ENCODE peak calls at places on chromosome 20, in six cellular contexts. One of them, this sample, is unnamed.
A peak's percentile ranks its signal among the peaks of the same experiment; 100 is the strongest.

GRCh38 chr20:23350855-23351838 is 556 bp downstream of the NXT1 start:
- DNase-seq in A549: peak; percentile 65
- DNase-seq in IMR-90: peak; percentile 45
- DNase-seq in OCI-LY7: peak; percentile 62
- DNase-seq in thyroid gland: peak; percentile 71
- DNase-seq in neural progenitor cell: peak; percentile 76
- DNase-seq in this sample: peak; percentile 26

GRCh38 chr20:52086878-52087277 is 104.7 kb downstream of the ZFP64 start:
- DNase-seq in OCI-LY7: no peak
- DNase-seq in neural progenitor cell: no peak
- DNase-seq in IMR-90: no peak
- DNase-seq in A549: no peak
- DNase-seq in thyroid gland: no peak
- DNase-seq in this sample: no peak

GRCh38 chr20:56779452-56780143 is 150.5 kb downstream of the TFAP2C start:
- DNase-seq in IMR-90: no peak
- DNase-seq in A549: no peak
- DNase-seq in OCI-LY7: no peak
- DNase-seq in neural progenitor cell: peak; percentile 35
- DNase-seq in thyroid gland: no peak
- DNase-seq in this sample: no peak

GRCh38 chr20:39289316-39289715 is 327.2 kb downstream of the DHX35 start:
- DNase-seq in A549: peak; percentile 7
- DNase-seq in OCI-LY7: peak; percentile 8
- DNase-seq in IMR-90: no peak
- DNase-seq in thyroid gland: no peak
- DNase-seq in neural progenitor cell: peak; percentile 46
- DNase-seq in this sample: no peak

GRCh38 chr20:50121858-50122271 is 8.9 kb upstream of the UBE2V1 start:
- DNase-seq in IMR-90: peak; percentile 55
- DNase-seq in neural progenitor cell: no peak
- DNase-seq in OCI-LY7: peak; percentile 22
- DNase-seq in thyroid gland: peak; percentile 28
- DNase-seq in A549: peak; percentile 65
- DNase-seq in this sample: no peak

GRCh38 chr20:56859039-56859750 is 230.1 kb downstream of the TFAP2C start:
- DNase-seq in A549: no peak
- DNase-seq in neural progenitor cell: no peak
- DNase-seq in IMR-90: no peak
- DNase-seq in thyroid gland: no peak
- DNase-seq in OCI-LY7: no peak
- DNase-seq in this sample: no peak

GRCh38 chr20:11676618-11677289 is 240.9 kb upstream of the BTBD3 start:
- DNase-seq in OCI-LY7: peak; percentile 8
- DNase-seq in thyroid gland: peak; percentile 42
- DNase-seq in A549: peak; percentile 65
- DNase-seq in IMR-90: peak; percentile 42
- DNase-seq in neural progenitor cell: peak; percentile 78
- DNase-seq in this sample: no peak

GRCh38 chr20:16671753-16672152 is 58.1 kb upstream of the SNRPB2 start:
- DNase-seq in thyroid gland: no peak
- DNase-seq in A549: no peak
- DNase-seq in neural progenitor cell: no peak
- DNase-seq in OCI-LY7: no peak
- DNase-seq in IMR-90: no peak
- DNase-seq in this sample: no peak

GRCh38 chr20:34445177-34446065 is 70.8 kb upstream of the DYNLRB1 start:
- DNase-seq in neural progenitor cell: no peak
- DNase-seq in thyroid gland: no peak
- DNase-seq in IMR-90: no peak
- DNase-seq in A549: no peak
- DNase-seq in OCI-LY7: no peak
- DNase-seq in this sample: no peak

GRCh38 chr20:60553095-60553494 is 594.9 kb downstream of the CDH26 start:
- DNase-seq in IMR-90: no peak
- DNase-seq in thyroid gland: no peak
- DNase-seq in neural progenitor cell: no peak
- DNase-seq in A549: no peak
- DNase-seq in OCI-LY7: no peak
- DNase-seq in this sample: no peak

GRCh38 chr20:3330046-3330741 is 77.3 kb downstream of the DNAAF9 start:
- DNase-seq in IMR-90: peak; percentile 59
- DNase-seq in OCI-LY7: no peak
- DNase-seq in thyroid gland: no peak
- DNase-seq in neural progenitor cell: no peak
- DNase-seq in A549: peak; percentile 27
- DNase-seq in this sample: no peak

GRCh38 chr20:14801591-14802325 is 464.3 kb upstream of the FLRT3 start:
- DNase-seq in OCI-LY7: no peak
- DNase-seq in thyroid gland: no peak
- DNase-seq in A549: no peak
- DNase-seq in neural progenitor cell: no peak
- DNase-seq in IMR-90: no peak
- DNase-seq in this sample: no peak

GRCh38 chr20:58707770-58708169 is 15.2 kb downstream of the NPEPL1 start:
- DNase-seq in IMR-90: no peak
- DNase-seq in neural progenitor cell: no peak
- DNase-seq in A549: no peak
- DNase-seq in OCI-LY7: no peak
- DNase-seq in thyroid gland: no peak
- DNase-seq in this sample: peak; percentile 6

GRCh38 chr20:62120365-62120762 is 1.9 kb upstream of the LSM14B start:
- DNase-seq in thyroid gland: no peak
- DNase-seq in neural progenitor cell: no peak
- DNase-seq in A549: no peak
- DNase-seq in OCI-LY7: no peak
- DNase-seq in IMR-90: no peak
- DNase-seq in this sample: no peak

GRCh38 chr20:19460386-19460785 is 247.9 kb downstream of the SLC24A3 start:
- DNase-seq in A549: no peak
- DNase-seq in neural progenitor cell: no peak
- DNase-seq in IMR-90: peak; percentile 4
- DNase-seq in OCI-LY7: no peak
- DNase-seq in thyroid gland: no peak
- DNase-seq in this sample: no peak

GRCh38 chr20:20827992-20828597 is 115.7 kb upstream of the RALGAPA2 start:
- DNase-seq in thyroid gland: no peak
- DNase-seq in OCI-LY7: no peak
- DNase-seq in A549: no peak
- DNase-seq in IMR-90: no peak
- DNase-seq in neural progenitor cell: no peak
- DNase-seq in this sample: no peak

GRCh38 chr20:10216146-10216741 is 2.4 kb upstream of the SNAP25 start:
- DNase-seq in A549: no peak
- DNase-seq in neural progenitor cell: peak; percentile 25
- DNase-seq in thyroid gland: no peak
- DNase-seq in OCI-LY7: no peak
- DNase-seq in IMR-90: peak; percentile 70
- DNase-seq in this sample: no peak

GRCh38 chr20:61218886-61219480 is 33.1 kb upstream of the CDH4 start:
- DNase-seq in A549: no peak
- DNase-seq in OCI-LY7: no peak
- DNase-seq in thyroid gland: no peak
- DNase-seq in neural progenitor cell: no peak
- DNase-seq in IMR-90: peak; percentile 60
- DNase-seq in this sample: no peak

GRCh38 chr20:56352656-56353055 is 6.1 kb upstream of the FAM210B start:
- DNase-seq in A549: no peak
- DNase-seq in IMR-90: peak; percentile 27
- DNase-seq in OCI-LY7: no peak
- DNase-seq in thyroid gland: no peak
- DNase-seq in neural progenitor cell: no peak
- DNase-seq in this sample: no peak

GRCh38 chr20:23018432-23018831 is 16.7 kb upstream of the SSTR4 start:
- DNase-seq in A549: no peak
- DNase-seq in IMR-90: no peak
- DNase-seq in neural progenitor cell: no peak
- DNase-seq in OCI-LY7: no peak
- DNase-seq in thyroid gland: no peak
- DNase-seq in this sample: no peak

GRCh38 chr20:59780494-59781185 is 152.8 kb downstream of the SYCP2 start:
- DNase-seq in A549: no peak
- DNase-seq in OCI-LY7: no peak
- DNase-seq in IMR-90: no peak
- DNase-seq in thyroid gland: no peak
- DNase-seq in neural progenitor cell: no peak
- DNase-seq in this sample: no peak

GRCh38 chr20:20366896-20367680 is 816 bp upstream of the INSM1 start:
- DNase-seq in neural progenitor cell: peak; percentile 73
- DNase-seq in IMR-90: no peak
- DNase-seq in OCI-LY7: no peak
- DNase-seq in A549: peak; percentile 31
- DNase-seq in thyroid gland: no peak
- DNase-seq in this sample: no peak

GRCh38 chr20:5402903-5403531 is 86.3 kb upstream of the PROKR2 start:
- DNase-seq in thyroid gland: no peak
- DNase-seq in neural progenitor cell: peak; percentile 67
- DNase-seq in OCI-LY7: peak; percentile 46
- DNase-seq in IMR-90: peak; percentile 11
- DNase-seq in A549: peak; percentile 53
- DNase-seq in this sample: no peak

GRCh38 chr20:45629496-45630100 is at the start of gene WFDC10A:
- DNase-seq in IMR-90: peak; percentile 49
- DNase-seq in A549: peak; percentile 64
- DNase-seq in neural progenitor cell: peak; percentile 66
- DNase-seq in OCI-LY7: peak; percentile 28
- DNase-seq in thyroid gland: peak; percentile 50
- DNase-seq in this sample: no peak

GRCh38 chr20:47220161-47220582 is 136.3 kb downstream of the ZMYND8 start:
- DNase-seq in neural progenitor cell: peak; percentile 66
- DNase-seq in A549: peak; percentile 49
- DNase-seq in OCI-LY7: peak; percentile 52
- DNase-seq in IMR-90: no peak
- DNase-seq in thyroid gland: no peak
- DNase-seq in this sample: no peak

GRCh38 chr20:35091808-35092523 is 641 bp downstream of the TRPC4AP start:
- DNase-seq in OCI-LY7: peak; percentile 12
- DNase-seq in thyroid gland: peak; percentile 9
- DNase-seq in A549: no peak
- DNase-seq in neural progenitor cell: peak; percentile 16
- DNase-seq in IMR-90: peak; percentile 16
- DNase-seq in this sample: no peak

GRCh38 chr20:43721429-43722152 is 5.2 kb downstream of the GTSF1L start:
- DNase-seq in neural progenitor cell: peak; percentile 23
- DNase-seq in A549: no peak
- DNase-seq in thyroid gland: no peak
- DNase-seq in OCI-LY7: peak; percentile 75
- DNase-seq in IMR-90: no peak
- DNase-seq in this sample: no peak

GRCh38 chr20:53579581-53580375 is 13.9 kb downstream of the ZNF217 start:
- DNase-seq in IMR-90: peak; percentile 60
- DNase-seq in neural progenitor cell: no peak
- DNase-seq in A549: peak; percentile 65
- DNase-seq in OCI-LY7: peak; percentile 57
- DNase-seq in thyroid gland: no peak
- DNase-seq in this sample: no peak

GRCh38 chr20:59074456-59074855 is 31.9 kb upstream of the PRELID3B start:
- DNase-seq in A549: no peak
- DNase-seq in IMR-90: peak; percentile 79
- DNase-seq in neural progenitor cell: no peak
- DNase-seq in thyroid gland: no peak
- DNase-seq in OCI-LY7: no peak
- DNase-seq in this sample: no peak

GRCh38 chr20:31572701-31573554 is 32.2 kb upstream of the ID1 start:
- DNase-seq in thyroid gland: peak; percentile 98
- DNase-seq in OCI-LY7: peak; percentile 92
- DNase-seq in IMR-90: peak; percentile 98
- DNase-seq in neural progenitor cell: peak; percentile 98
- DNase-seq in A549: peak; percentile 99
- DNase-seq in this sample: peak; percentile 92
- H3K4me1 ChIP-seq in thyroid gland: peaks cover 28% of the 10 kb centered on the region
- H3K4me1 ChIP-seq in OCI-LY7: peaks cover 20% of the 10 kb centered on the region
- H3K4me1 ChIP-seq in IMR-90: peaks cover 27% of the 10 kb centered on the region
- H3K4me1 ChIP-seq in neural progenitor cell: peaks cover 6% of the 10 kb centered on the region
- H3K4me1 ChIP-seq in A549: peaks cover 53% of the 10 kb centered on the region
- H3K4me1 ChIP-seq in this sample: peaks cover 58% of the 10 kb centered on the region

DNA sequence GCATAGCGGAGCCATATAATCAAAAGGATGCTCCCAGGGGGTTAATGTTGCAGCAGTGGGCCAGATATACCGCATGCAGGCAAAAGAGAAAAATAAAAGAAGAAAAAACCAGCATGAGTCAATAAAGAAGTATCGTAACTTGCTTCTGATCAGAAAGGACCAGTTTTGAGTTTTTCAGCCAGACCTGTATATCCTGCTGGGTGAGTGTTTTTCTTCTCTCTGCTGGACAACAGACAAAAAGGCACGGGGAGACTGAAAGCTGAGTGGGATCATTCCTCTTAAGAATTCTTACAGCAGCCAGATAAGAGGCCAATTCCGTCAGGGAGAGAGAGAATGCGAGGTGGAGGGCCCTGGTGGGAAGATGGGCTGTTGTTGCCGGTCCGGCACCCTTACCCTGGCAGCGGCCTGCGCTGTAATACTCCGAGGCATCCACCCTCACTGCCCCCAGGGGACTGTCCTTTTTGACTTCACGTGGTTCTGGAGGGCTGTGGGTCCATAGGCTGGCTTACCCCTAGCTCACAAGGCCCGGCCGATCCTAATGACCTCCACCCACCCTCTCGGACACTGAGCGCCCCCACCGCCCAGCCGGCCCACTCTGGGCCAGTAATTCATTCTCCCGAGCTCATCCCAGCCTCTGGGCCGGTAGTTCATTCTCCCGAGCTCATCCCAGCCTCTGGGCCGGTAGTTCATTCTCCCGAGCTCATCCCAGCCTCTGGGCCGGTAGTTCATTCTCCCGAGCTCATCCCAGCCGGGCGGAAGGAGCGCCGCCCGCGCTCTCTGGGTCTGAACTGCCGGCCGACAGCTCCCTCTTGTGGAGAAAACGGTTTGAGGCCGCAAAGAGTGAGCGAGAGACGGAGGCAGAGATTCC is 118.4 kb upstream of the SIRPA start:
- DNase-seq in OCI-LY7: peak; percentile 84
- DNase-seq in neural progenitor cell: peak; percentile 93
- DNase-seq in A549: peak; percentile 89
- DNase-seq in thyroid gland: peak; percentile 89
- DNase-seq in IMR-90: peak; percentile 87
- DNase-seq in this sample: peak; percentile 90
- H3K27ac ChIP-seq in OCI-LY7: no peak overlapping the region
- H3K27ac ChIP-seq in neural progenitor cell: no peak overlapping the region
- H3K27ac ChIP-seq in A549: peak overlapping the region; percentile 80
- H3K27ac ChIP-seq in thyroid gland: no peak overlapping the region
- H3K27ac ChIP-seq in IMR-90: peak overlapping the region; percentile 73
- H3K27ac ChIP-seq in this sample: peak overlapping the region; percentile 53

DNA sequence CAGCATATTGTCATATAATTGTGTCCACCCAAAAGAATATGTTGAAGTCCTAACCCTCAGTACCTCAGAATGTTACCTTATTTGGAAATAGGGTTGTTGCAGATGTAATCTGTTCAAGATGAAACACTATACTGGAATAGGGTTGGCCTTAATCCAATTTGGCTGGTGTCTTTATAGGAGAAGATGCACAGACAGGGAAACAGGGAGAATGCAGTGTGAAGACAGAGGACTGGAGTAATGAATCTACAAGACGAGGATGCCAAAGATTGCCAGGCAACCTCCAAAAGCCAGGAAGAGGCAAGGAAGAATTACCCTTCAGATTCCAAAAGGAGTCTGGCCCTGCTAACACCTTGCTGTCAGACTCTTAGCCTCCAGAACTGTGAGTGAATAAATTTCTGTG is 482.9 kb downstream of the PTPRT start:
- DNase-seq in A549: no peak
- DNase-seq in OCI-LY7: no peak
- DNase-seq in neural progenitor cell: no peak
- DNase-seq in thyroid gland: no peak
- DNase-seq in IMR-90: no peak
- DNase-seq in this sample: no peak
- H3K4me1 ChIP-seq in A549: no peaks in the 10 kb centered on the region
- H3K4me1 ChIP-seq in OCI-LY7: no peaks in the 10 kb centered on the region
- H3K4me1 ChIP-seq in neural progenitor cell: no peaks in the 10 kb centered on the region
- H3K4me1 ChIP-seq in thyroid gland: no peaks in the 10 kb centered on the region
- H3K4me1 ChIP-seq in IMR-90: no peaks in the 10 kb centered on the region
- H3K4me1 ChIP-seq in this sample: no peaks in the 10 kb centered on the region

GRCh38 chr20:33372993-33373441 is 28.3 kb downstream of the CDK5RAP1 start:
- DNase-seq in OCI-LY7: no peak
- DNase-seq in neural progenitor cell: no peak
- DNase-seq in thyroid gland: peak; percentile 88
- DNase-seq in A549: no peak
- DNase-seq in IMR-90: peak; percentile 72
- DNase-seq in this sample: no peak
- H3K27ac ChIP-seq in OCI-LY7: no peak overlapping the region
- H3K27ac ChIP-seq in neural progenitor cell: no peak overlapping the region
- H3K27ac ChIP-seq in thyroid gland: peak overlapping the region; percentile 94
- H3K27ac ChIP-seq in A549: peak overlapping the region; percentile 9
- H3K27ac ChIP-seq in IMR-90: peak overlapping the region; percentile 19
- H3K27ac ChIP-seq in this sample: no peak overlapping the region